ENCODE peak calls at places on chromosomes 7 and 10, in seven cellular contexts. I is coronary artery; W is choroid plexus epithelial cell; J is heart right ventricle; H is left ventricle myocardium inferior; Y is right lobe of liver; D is CD8-positive, alpha-beta T cell. Q is an unnamed sample.

GRCh38 chr7:156064921-156065386 is 252.7 kb upstream of the SHH start:
- DNase-seq in I (no peak), W (peak), J (no peak), H (no peak), Y (no peak), D (no peak), Q (no peak)

GRCh38 chr7:122572706-122573105 is 126.2 kb downstream of the RNF133 start:
- DNase-seq in I (no peak), W (no peak), J (no peak), H (no peak), Y (no peak), D (no peak), Q (no peak)

GRCh38 chr7:66173856-66174255 is 31.3 kb upstream of the TPST1 start:
- DNase-seq in I (no peak), W (peak), J (no peak), H (no peak), Y (no peak), D (no peak), Q (no peak)

GRCh38 chr10:92542458-92542857 is 31.4 kb downstream of the IDE start:
- DNase-seq in I (no peak), W (no peak), J (no peak), H (no peak), Y (no peak), D (no peak), Q (no peak)

GRCh38 chr7:150909192-150909591 is 56.9 kb downstream of the AOC1 start:
- DNase-seq in I (no peak), W (no peak), J (no peak), H (no peak), Y (no peak), D (peak), Q (no peak)

GRCh38 chr10:62817120-62817762 is 1.1 kb upstream of the EGR2 start:
- DNase-seq in I (peak), W (no peak), J (peak), H (peak), Y (peak), D (peak), Q (no peak)

GRCh38 chr7:106693659-106694353 is 32.8 kb upstream of the CCDC71L start:
- DNase-seq in I (no peak), W (peak), J (no peak), H (no peak), Y (no peak), D (no peak), Q (no peak)

GRCh38 chr7:150976529-150977381 is 1.4 kb downstream of the KCNH2 start:
- DNase-seq in I (no peak), W (no peak), J (peak), H (peak), Y (no peak), D (no peak), Q (no peak)

GRCh38 chr10:57849726-57850357 is 417.9 kb downstream of the IPMK start:
- DNase-seq in I (no peak), W (peak), J (no peak), H (no peak), Y (no peak), D (no peak), Q (no peak)

GRCh38 chr10:30818854-30819253 is 189.3 kb upstream of the LYZL2 start:
- DNase-seq in I (peak), W (no peak), J (peak), H (peak), Y (no peak), D (no peak), Q (no peak)

GRCh38 chr7:30474893-30475292 is 3.7 kb downstream of the NOD1 start:
- DNase-seq in I (no peak), W (peak), J (no peak), H (no peak), Y (no peak), D (no peak), Q (no peak)

GRCh38 chr10:15486404-15486803 is 115.3 kb upstream of the FAM171A1 start:
- DNase-seq in I (no peak), W (peak), J (no peak), H (no peak), Y (no peak), D (no peak), Q (no peak)

GRCh38 chr10:110636932-110637557 is 7.1 kb upstream of the RBM20 start:
- DNase-seq in I (peak), W (no peak), J (peak), H (peak), Y (no peak), D (no peak), Q (no peak)

GRCh38 chr7:156963472-156963871 is 14.0 kb downstream of the NOM1 start:
- DNase-seq in I (no peak), W (no peak), J (no peak), H (no peak), Y (no peak), D (no peak), Q (no peak)

GRCh38 chr7:55912748-55913158 is 25.5 kb downstream of the ZNF713 start:
- DNase-seq in I (no peak), W (peak), J (no peak), H (no peak), Y (no peak), D (no peak), Q (no peak)

GRCh38 chr10:126876456-126876855 is 28.8 kb upstream of the DOCK1 start:
- DNase-seq in I (no peak), W (no peak), J (no peak), H (no peak), Y (no peak), D (no peak), Q (no peak)

GRCh38 chr7:38630720-38631673 is at the start of gene AMPH:
- DNase-seq in I (no peak), W (peak), J (peak), H (peak), Y (peak), D (no peak), Q (no peak)

GRCh38 chr7:124700655-124701054 is 64.9 kb downstream of the GPR37 start:
- DNase-seq in I (no peak), W (peak), J (no peak), H (no peak), Y (no peak), D (no peak), Q (no peak)

GRCh38 chr10:119025336-119025735 is 4.2 kb upstream of the NANOS1 start:
- DNase-seq in I (peak), W (peak), J (peak), H (peak), Y (peak), D (no peak), Q (no peak)

GRCh38 chr7:74464931-74465906 is 11.5 kb downstream of the GTF2IRD1 start:
- DNase-seq in I (no peak), W (no peak), J (no peak), H (no peak), Y (no peak), D (no peak), Q (no peak)

GRCh38 chr7:117269417-117269816 is 53.4 kb downstream of the WNT2 start:
- DNase-seq in I (no peak), W (peak), J (no peak), H (no peak), Y (no peak), D (no peak), Q (no peak)

GRCh38 chr7:20114463-20114862 is 102.7 kb downstream of the MACC1 start:
- DNase-seq in I (no peak), W (no peak), J (no peak), H (no peak), Y (no peak), D (no peak), Q (peak)
- TF ChIP-seq CTCF in I (no peak), W (no peak), J (no peak), H (no peak), Y (no peak), D (no peak), Q (peak)

GRCh38 chr10:649798-650690 is 39.4 kb downstream of the DIP2C start:
- DNase-seq in I (no peak), W (peak), J (no peak), H (no peak), Y (peak), D (no peak), Q (no peak)
- H3K4me3 ChIP-seq in I (peak), W (no peak), J (no peak), H (peak), Y (peak), D (no peak), Q (no peak)

GRCh38 chr7:12436896-12437535 is 33.4 kb upstream of the VWDE start:
- DNase-seq in I (no peak), W (peak), J (no peak), H (no peak), Y (no peak), D (no peak), Q (no peak)
- TF ChIP-seq CTCF in I (no peak), W (peak), J (no peak), H (no peak), Y (no peak), D (no peak), Q (peak)

GRCh38 chr10:71659050-71659738 is 60.4 kb downstream of the C10orf105 start:
- DNase-seq in I (no peak), W (no peak), J (no peak), H (no peak), Y (no peak), D (no peak), Q (no peak)
- H3K4me3 ChIP-seq in I (no peak), W (no peak), J (no peak), H (no peak), Y (no peak), D (no peak), Q (no peak)

GRCh38 chr7:128812514-128813168 is 17.6 kb upstream of the FLNC start:
- DNase-seq in I (no peak), W (peak), J (peak), H (peak), Y (no peak), D (no peak), Q (no peak)
- TF ChIP-seq CTCF in I (no peak), W (no peak), J (no peak), H (no peak), Y (no peak), D (no peak), Q (no peak)

GRCh38 chr7:143882020-143882610 is 19.9 kb downstream of the TCAF1 start:
- DNase-seq in I (peak), W (peak), J (peak), H (peak), Y (peak), D (no peak), Q (no peak)
- H3K4me3 ChIP-seq in I (peak), W (peak), J (peak), H (peak), Y (peak), D (no peak), Q (no peak)

DNA sequence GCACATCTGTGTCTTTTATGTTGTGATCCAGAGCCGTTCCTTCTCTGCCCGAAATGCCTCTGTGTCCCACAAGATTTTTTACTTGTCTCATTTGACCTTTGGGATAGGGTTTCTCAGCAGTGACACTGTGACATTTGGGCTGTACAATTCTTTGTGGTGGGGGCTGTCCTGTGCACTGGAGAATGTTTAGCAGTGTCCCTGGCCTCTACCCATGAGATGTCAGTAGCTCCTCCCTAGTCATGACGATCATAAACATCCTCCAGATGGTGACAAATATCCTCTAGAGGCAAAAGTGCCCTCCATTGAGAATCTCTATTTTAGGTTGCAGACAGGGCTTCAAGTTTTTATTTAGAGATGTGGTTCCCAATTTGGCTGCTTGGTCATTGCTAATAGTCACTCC is 91.3 kb downstream of the PPP1R17 start:
- DNase-seq in I (no peak), W (no peak), J (no peak), H (no peak), Y (no peak), D (no peak), Q (no peak)
- TF ChIP-seq CTCF in I (no peak), W (no peak), J (no peak), H (no peak), Y (no peak), D (no peak), Q (no peak)

GRCh38 chr7:2518101-2518500 is 1.5 kb upstream of the LFNG start:
- DNase-seq in I (no peak), W (no peak), J (no peak), H (no peak), Y (no peak), D (no peak), Q (no peak)

GRCh38 chr7:2519119-2519930 is at the start of gene LFNG:
- DNase-seq in I (no peak), W (peak), J (peak), H (peak), Y (peak), D (peak), Q (peak)

GRCh38 chr7:2517678-2518077 is 1.9 kb upstream of the LFNG start:
- DNase-seq in I (no peak), W (peak), J (no peak), H (no peak), Y (no peak), D (no peak), Q (no peak)

GRCh38 chr7:2520131-2520807 is 695 bp downstream of the LFNG start:
- DNase-seq in I (no peak), W (no peak), J (no peak), H (no peak), Y (no peak), D (no peak), Q (no peak)

GRCh38 chr7:2518737-2519118 is 846 bp upstream of the LFNG start:
- DNase-seq in I (no peak), W (no peak), J (no peak), H (no peak), Y (no peak), D (no peak), Q (no peak)
- H3K4me3 ChIP-seq in I (peak), W (peak), J (no peak), H (peak), Y (peak), D (peak), Q (peak)

GRCh38 chr10:100372415-100373297 is 25.6 kb downstream of the SCD start:
- DNase-seq in I (no peak), W (no peak), J (no peak), H (no peak), Y (no peak), D (no peak), Q (no peak)
- TF ChIP-seq CTCF in I (no peak), W (no peak), J (no peak), H (no peak), Y (no peak), D (no peak), Q (no peak)